ENCODE peak calls at places on chromosomes 13 and 19, in seven cellular contexts. X is HCT116, Y is heart left ventricle, O is GM12891, F is spleen, D is adrenal gland, E is uterus. J is an unnamed sample.

GRCh38 chr19:15124572-15125231 is 17.5 kb downstream of the SYDE1 start:
- DNase-seq in X (no peak), Y (no peak), O (no peak), F (no peak), D (no peak), E (no peak), J (peak)

GRCh38 chr13:23160241-23161175 is 20.3 kb upstream of the SGCG start:
- DNase-seq in X (no peak), Y (no peak), O (peak), F (no peak), D (no peak), E (no peak), J (no peak)

GRCh38 chr19:57773488-57773887 is 4.0 kb downstream of the ZNF586 start:
- DNase-seq in X (no peak), Y (no peak), O (no peak), F (no peak), D (no peak), E (no peak), J (no peak)

GRCh38 chr13:32150794-32151193 is 119.2 kb downstream of the FRY start:
- DNase-seq in X (no peak), Y (peak), O (no peak), F (no peak), D (peak), E (peak), J (peak)

GRCh38 chr13:23674795-23675640 is 104.8 kb downstream of the TNFRSF19 start:
- DNase-seq in X (no peak), Y (no peak), O (no peak), F (no peak), D (no peak), E (no peak), J (no peak)

GRCh38 chr13:87669379-87669978 is 1.7 kb upstream of the SLITRK5 start:
- DNase-seq in X (no peak), Y (no peak), O (no peak), F (no peak), D (no peak), E (no peak), J (no peak)

GRCh38 chr13:110874508-110874960 is 40.3 kb downstream of the ANKRD10 start:
- DNase-seq in X (peak), Y (peak), O (peak), F (peak), D (peak), E (peak), J (peak)

GRCh38 chr19:28691683-28692082 is 521.3 kb downstream of the UQCRFS1 start:
- DNase-seq in X (no peak), Y (no peak), O (no peak), F (no peak), D (no peak), E (no peak), J (no peak)

GRCh38 chr13:84037937-84038464 is 155.7 kb upstream of the SLITRK1 start:
- DNase-seq in X (no peak), Y (no peak), O (no peak), F (no peak), D (no peak), E (no peak), J (no peak)

GRCh38 chr19:52211203-52211602 is 21.4 kb downstream of the PPP2R1A start:
- DNase-seq in X (no peak), Y (no peak), O (no peak), F (no peak), D (no peak), E (no peak), J (no peak)

GRCh38 chr13:90968510-90968909 is 379.0 kb upstream of the MIR17HG start:
- DNase-seq in X (peak), Y (no peak), O (peak), F (no peak), D (no peak), E (no peak), J (no peak)

GRCh38 chr19:1261512-1261862 is 7.6 kb upstream of the CIRBP start:
- DNase-seq in X (no peak), Y (no peak), O (no peak), F (no peak), D (no peak), E (no peak), J (peak)
- TF ChIP-seq POLR2A in X (no peak), Y (no peak), O (no peak), F (no peak), D (no peak), E (no peak), J (no peak)

GRCh38 chr19:39398297-39398864 is 7.2 kb downstream of the MED29 start:
- DNase-seq in X (peak), Y (peak), O (no peak), F (peak), D (peak), E (peak), J (peak)
- TF ChIP-seq POLR2A in X (no peak), Y (no peak), O (no peak), F (no peak), D (no peak), E (no peak), J (no peak)

DNA sequence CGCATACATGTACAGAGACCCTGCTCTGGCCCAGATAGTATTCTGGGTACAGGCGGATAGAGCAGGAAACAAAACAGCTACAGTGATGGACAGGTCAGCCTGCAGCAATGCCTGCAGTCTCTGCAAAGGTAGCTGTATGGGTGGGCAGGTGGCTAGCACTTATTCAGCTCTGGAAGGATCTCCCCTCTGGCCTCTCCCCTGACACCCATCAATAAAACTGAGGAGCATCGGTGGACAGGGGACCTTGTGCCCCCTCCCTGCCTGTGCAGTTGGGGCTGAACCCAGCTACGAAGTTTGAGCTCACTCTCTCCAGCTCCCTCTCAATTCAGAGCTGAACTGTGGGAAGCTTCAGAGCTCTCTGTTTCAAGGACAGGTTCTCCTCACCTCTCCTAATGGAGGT is 1.6 kb downstream of the ALOX5AP start:
- DNase-seq in X (no peak), Y (no peak), O (no peak), F (no peak), D (no peak), E (no peak), J (no peak)
- TF ChIP-seq POLR2A in X (no peak), Y (no peak), O (no peak), F (no peak), D (no peak), E (no peak), J (no peak)

GRCh38 chr13:113756441-113757097 is 2.5 kb upstream of the TMEM255B start:
- DNase-seq in X (no peak), Y (no peak), O (no peak), F (peak), D (no peak), E (no peak), J (no peak)
- TF ChIP-seq POLR2A in X (no peak), Y (no peak), O (no peak), F (no peak), D (no peak), E (no peak), J (no peak)

GRCh38 chr19:871446-872265 is 12.2 kb downstream of the CFD start:
- DNase-seq in X (no peak), Y (no peak), O (no peak), F (peak), D (peak), E (no peak), J (no peak)
- TF ChIP-seq POLR2A in X (no peak), Y (no peak), O (no peak), F (no peak), D (no peak), E (no peak), J (no peak)

J was measured in transverse colon.